ENCODE peak calls at places on chromosomes 1 and 21, in seven cellular contexts. One of them, this sample, is unnamed.

GRCh38 chr1:20867062-20867461 is 80.0 kb upstream of the HP1BP3 start:
- DNase-seq in activated T-cell treated with anti-CD3 and anti-CD28 coated beads, Interleukin-2, amount 50 U/mL, for 72 hours: no peak
- DNase-seq in LHCN-M2: no peak
- DNase-seq in activated CD8-positive, alpha-beta memory T cell treated with anti-CD3 and anti-CD28 coated beads for 1 hour: no peak
- DNase-seq in neural progenitor cell: no peak
- DNase-seq in T1000: no peak
- DNase-seq in left ventricle myocardium inferior: no peak
- DNase-seq in this sample: no peak

GRCh38 chr1:8006037-8006963 is 19.8 kb downstream of the ERRFI1 start:
- DNase-seq in T1000: no peak
- DNase-seq in left ventricle myocardium inferior: no peak
- DNase-seq in activated T-cell treated with anti-CD3 and anti-CD28 coated beads, Interleukin-2, amount 50 U/mL, for 72 hours: no peak
- DNase-seq in neural progenitor cell: no peak
- DNase-seq in LHCN-M2: no peak
- DNase-seq in activated CD8-positive, alpha-beta memory T cell treated with anti-CD3 and anti-CD28 coated beads for 1 hour: no peak
- DNase-seq in this sample: no peak

GRCh38 chr1:43147625-43148319 is 24.3 kb downstream of the EBNA1BP2 start:
- DNase-seq in LHCN-M2: peak
- DNase-seq in T1000: peak
- DNase-seq in activated CD8-positive, alpha-beta memory T cell treated with anti-CD3 and anti-CD28 coated beads for 1 hour: no peak
- DNase-seq in activated T-cell treated with anti-CD3 and anti-CD28 coated beads, Interleukin-2, amount 50 U/mL, for 72 hours: peak
- DNase-seq in left ventricle myocardium inferior: peak
- DNase-seq in neural progenitor cell: peak
- DNase-seq in this sample: peak

GRCh38 chr21:20215959-20216358 is 782.2 kb upstream of the NCAM2 start:
- DNase-seq in T1000: no peak
- DNase-seq in left ventricle myocardium inferior: no peak
- DNase-seq in LHCN-M2: no peak
- DNase-seq in activated T-cell treated with anti-CD3 and anti-CD28 coated beads, Interleukin-2, amount 50 U/mL, for 72 hours: no peak
- DNase-seq in activated CD8-positive, alpha-beta memory T cell treated with anti-CD3 and anti-CD28 coated beads for 1 hour: no peak
- DNase-seq in neural progenitor cell: no peak
- DNase-seq in this sample: no peak

GRCh38 chr21:34221331-34222030 is 142.3 kb upstream of the KCNE2 start:
- DNase-seq in activated T-cell treated with anti-CD3 and anti-CD28 coated beads, Interleukin-2, amount 50 U/mL, for 72 hours: no peak
- DNase-seq in activated CD8-positive, alpha-beta memory T cell treated with anti-CD3 and anti-CD28 coated beads for 1 hour: no peak
- DNase-seq in T1000: no peak
- DNase-seq in left ventricle myocardium inferior: no peak
- DNase-seq in LHCN-M2: no peak
- DNase-seq in neural progenitor cell: no peak
- DNase-seq in this sample: no peak

GRCh38 chr1:24875257-24875656 is 54.8 kb downstream of the RUNX3 start:
- DNase-seq in LHCN-M2: no peak
- DNase-seq in activated CD8-positive, alpha-beta memory T cell treated with anti-CD3 and anti-CD28 coated beads for 1 hour: no peak
- DNase-seq in left ventricle myocardium inferior: no peak
- DNase-seq in activated T-cell treated with anti-CD3 and anti-CD28 coated beads, Interleukin-2, amount 50 U/mL, for 72 hours: no peak
- DNase-seq in neural progenitor cell: no peak
- DNase-seq in T1000: no peak
- DNase-seq in this sample: no peak

GRCh38 chr1:48043524-48043923 is 46.3 kb upstream of the TRABD2B start:
- DNase-seq in activated CD8-positive, alpha-beta memory T cell treated with anti-CD3 and anti-CD28 coated beads for 1 hour: no peak
- DNase-seq in left ventricle myocardium inferior: no peak
- DNase-seq in activated T-cell treated with anti-CD3 and anti-CD28 coated beads, Interleukin-2, amount 50 U/mL, for 72 hours: no peak
- DNase-seq in neural progenitor cell: no peak
- DNase-seq in LHCN-M2: no peak
- DNase-seq in T1000: no peak
- DNase-seq in this sample: no peak

GRCh38 chr21:37737497-37737896 is 178.8 kb downstream of the KCNJ6 start:
- DNase-seq in left ventricle myocardium inferior: no peak
- DNase-seq in T1000: no peak
- DNase-seq in neural progenitor cell: no peak
- DNase-seq in activated T-cell treated with anti-CD3 and anti-CD28 coated beads, Interleukin-2, amount 50 U/mL, for 72 hours: no peak
- DNase-seq in activated CD8-positive, alpha-beta memory T cell treated with anti-CD3 and anti-CD28 coated beads for 1 hour: no peak
- DNase-seq in LHCN-M2: peak
- DNase-seq in this sample: no peak

GRCh38 chr1:182610606-182611194 is 6.5 kb upstream of the RGS16 start:
- DNase-seq in left ventricle myocardium inferior: no peak
- DNase-seq in LHCN-M2: no peak
- DNase-seq in T1000: no peak
- DNase-seq in activated T-cell treated with anti-CD3 and anti-CD28 coated beads, Interleukin-2, amount 50 U/mL, for 72 hours: no peak
- DNase-seq in activated CD8-positive, alpha-beta memory T cell treated with anti-CD3 and anti-CD28 coated beads for 1 hour: no peak
- DNase-seq in neural progenitor cell: no peak
- DNase-seq in this sample: no peak

GRCh38 chr1:8121261-8122159 is 95.4 kb upstream of the ERRFI1 start:
- DNase-seq in activated T-cell treated with anti-CD3 and anti-CD28 coated beads, Interleukin-2, amount 50 U/mL, for 72 hours: no peak
- DNase-seq in T1000: no peak
- DNase-seq in LHCN-M2: peak
- DNase-seq in activated CD8-positive, alpha-beta memory T cell treated with anti-CD3 and anti-CD28 coated beads for 1 hour: no peak
- DNase-seq in left ventricle myocardium inferior: no peak
- DNase-seq in neural progenitor cell: no peak
- DNase-seq in this sample: peak

GRCh38 chr1:79982218-79982617 is 975.7 kb upstream of the ADGRL4 start:
- DNase-seq in LHCN-M2: no peak
- DNase-seq in T1000: no peak
- DNase-seq in activated T-cell treated with anti-CD3 and anti-CD28 coated beads, Interleukin-2, amount 50 U/mL, for 72 hours: no peak
- DNase-seq in neural progenitor cell: no peak
- DNase-seq in left ventricle myocardium inferior: peak
- DNase-seq in activated CD8-positive, alpha-beta memory T cell treated with anti-CD3 and anti-CD28 coated beads for 1 hour: no peak
- DNase-seq in this sample: no peak

GRCh38 chr1:158329807-158330206 is 1.5 kb downstream of the CD1B start:
- DNase-seq in left ventricle myocardium inferior: no peak
- DNase-seq in activated CD8-positive, alpha-beta memory T cell treated with anti-CD3 and anti-CD28 coated beads for 1 hour: no peak
- DNase-seq in activated T-cell treated with anti-CD3 and anti-CD28 coated beads, Interleukin-2, amount 50 U/mL, for 72 hours: no peak
- DNase-seq in neural progenitor cell: peak
- DNase-seq in T1000: no peak
- DNase-seq in LHCN-M2: no peak
- DNase-seq in this sample: peak

GRCh38 chr1:36089393-36090121 is 865 bp downstream of the ADPRS start:
- DNase-seq in activated CD8-positive, alpha-beta memory T cell treated with anti-CD3 and anti-CD28 coated beads for 1 hour: no peak
- DNase-seq in left ventricle myocardium inferior: no peak
- DNase-seq in T1000: no peak
- DNase-seq in activated T-cell treated with anti-CD3 and anti-CD28 coated beads, Interleukin-2, amount 50 U/mL, for 72 hours: no peak
- DNase-seq in neural progenitor cell: peak
- DNase-seq in LHCN-M2: peak
- DNase-seq in this sample: peak

This sample was measured in Calu3.